ENCODE peak calls at places on chromosomes 13 and 19, in six cellular contexts. A is SW 1271, M is OCI-LY7, V is RWPE1, N is neural progenitor cell, B is retina. P is an unnamed sample.

GRCh38 chr13:73578251-73578875 is 519.6 kb downstream of the KLF5 start:
- DNase-seq in A (no peak), M (no peak), V (no peak), N (no peak), B (no peak), P (no peak)

GRCh38 chr13:84455143-84455905 is 573.0 kb upstream of the SLITRK1 start:
- DNase-seq in A (no peak), M (peak), V (no peak), N (no peak), B (no peak), P (no peak)

GRCh38 chr13:66195238-66195637 is 1034.9 kb downstream of the PCDH9 start:
- DNase-seq in A (no peak), M (no peak), V (no peak), N (no peak), B (no peak), P (no peak)

GRCh38 chr13:82654851-82655517 is 1227.3 kb downstream of the SLITRK1 start:
- DNase-seq in A (no peak), M (no peak), V (peak), N (no peak), B (no peak), P (no peak)

GRCh38 chr13:83733293-83733692 is 149.0 kb downstream of the SLITRK1 start:
- DNase-seq in A (no peak), M (no peak), V (no peak), N (no peak), B (no peak), P (no peak)

GRCh38 chr13:26604784-26605183 is 47.3 kb downstream of the WASF3 start:
- DNase-seq in A (no peak), M (no peak), V (no peak), N (no peak), B (no peak), P (no peak)

GRCh38 chr13:23852351-23852750 is 36.8 kb downstream of the MIPEP start:
- DNase-seq in A (no peak), M (no peak), V (no peak), N (no peak), B (no peak), P (no peak)

GRCh38 chr19:42284641-42285341 is 15.7 kb downstream of the CIC start:
- DNase-seq in A (no peak), M (peak), V (no peak), N (peak), B (peak), P (no peak)

GRCh38 chr19:4052993-4053422 is 13.7 kb downstream of the ZBTB7A start:
- DNase-seq in A (no peak), M (no peak), V (no peak), N (no peak), B (no peak), P (no peak)

GRCh38 chr13:45833242-45833641 is 18.3 kb downstream of the SIAH3 start:
- DNase-seq in A (no peak), M (no peak), V (no peak), N (no peak), B (no peak), P (no peak)

GRCh38 chr19:1427221-1427620 is 11.0 kb upstream of the RPS15 start:
- DNase-seq in A (no peak), M (no peak), V (no peak), N (no peak), B (peak), P (no peak)

GRCh38 chr19:3984908-3985642 is at the start of gene EEF2:
- DNase-seq in A (no peak), M (peak), V (peak), N (peak), B (peak), P (peak)

GRCh38 chr19:42412661-42413076 is 14.5 kb downstream of the LIPE start:
- DNase-seq in A (no peak), M (no peak), V (no peak), N (no peak), B (no peak), P (no peak)

GRCh38 chr19:46299004-46299509 is 2.2 kb downstream of the HIF3A start:
- DNase-seq in A (no peak), M (no peak), V (peak), N (no peak), B (peak), P (no peak)

GRCh38 chr13:101289764-101290163 is 126.5 kb downstream of the NALCN start:
- DNase-seq in A (peak), M (peak), V (no peak), N (peak), B (peak), P (peak)

GRCh38 chr19:7833225-7834156 is 3.5 kb downstream of the EVI5L start:
- DNase-seq in A (no peak), M (no peak), V (peak), N (no peak), B (no peak), P (no peak)

GRCh38 chr13:44648392-44649117 is 72.4 kb upstream of the TSC22D1 start:
- DNase-seq in A (no peak), M (no peak), V (no peak), N (no peak), B (peak), P (no peak)

GRCh38 chr19:23817519-23817918 is 58.8 kb upstream of the ZNF681 start:
- DNase-seq in A (peak), M (peak), V (no peak), N (peak), B (no peak), P (peak)

GRCh38 chr19:19444694-19445155 is 39.2 kb downstream of the GATAD2A start:
- DNase-seq in A (no peak), M (peak), V (no peak), N (no peak), B (no peak), P (no peak)

GRCh38 chr19:10612515-10613119 is 12.7 kb upstream of the SLC44A2 start:
- DNase-seq in A (no peak), M (no peak), V (no peak), N (no peak), B (no peak), P (no peak)

GRCh38 chr13:99811067-99811715 is 160.4 kb downstream of the ZIC5 start:
- DNase-seq in A (no peak), M (no peak), V (no peak), N (no peak), B (peak), P (no peak)

GRCh38 chr19:861756-862528 is 2.5 kb downstream of the CFD start:
- DNase-seq in A (no peak), M (peak), V (peak), N (peak), B (peak), P (peak)

GRCh38 chr19:35208121-35208520 is 20.4 kb downstream of the FAM187B start:
- DNase-seq in A (no peak), M (no peak), V (no peak), N (no peak), B (no peak), P (no peak)

GRCh38 chr19:30830875-30831274 is 458.7 kb downstream of the ZNF536 start:
- DNase-seq in A (no peak), M (no peak), V (no peak), N (no peak), B (no peak), P (no peak)

GRCh38 chr19:51743405-51743804 is 8.3 kb downstream of the FPR1 start:
- DNase-seq in A (no peak), M (no peak), V (no peak), N (no peak), B (no peak), P (no peak)

GRCh38 chr13:97388385-97388784 is 45.6 kb upstream of the RAP2A start:
- DNase-seq in A (no peak), M (peak), V (no peak), N (no peak), B (no peak), P (no peak)

GRCh38 chr13:25468330-25469178 is 96.8 kb downstream of the ATP8A2 start:
- DNase-seq in A (no peak), M (no peak), V (peak), N (peak), B (peak), P (peak)

GRCh38 chr19:19274146-19274545 is 1.0 kb upstream of the TM6SF2 start:
- DNase-seq in A (no peak), M (no peak), V (no peak), N (no peak), B (no peak), P (no peak)

GRCh38 chr19:18063463-18063862 is 23.3 kb downstream of the IL12RB1 start:
- DNase-seq in A (no peak), M (no peak), V (no peak), N (peak), B (no peak), P (no peak)

GRCh38 chr13:27170521-27171243 is 929 bp downstream of the USP12 start:
- DNase-seq in A (no peak), M (peak), V (peak), N (peak), B (peak), P (peak)

GRCh38 chr13:28499579-28499978 is 4.7 kb upstream of the FLT1 start:
- DNase-seq in A (no peak), M (no peak), V (peak), N (no peak), B (no peak), P (no peak)

GRCh38 chr19:15464394-15465385 is at the start of gene RASAL3:
- DNase-seq in A (no peak), M (peak), V (no peak), N (no peak), B (no peak), P (no peak)

P was measured in WTC11.